ENCODE peak calls at places on chromosomes 13 and 19, in seven cellular contexts. One of them, this sample, is unnamed. For H3K36me3 and H3K9me3, the result is how much of the 10 kb centered on the place peaks cover.

GRCh38 chr13:82480415-82480814 is 1401.9 kb downstream of the SLITRK1 start:
- DNase-seq in ovary: no peak
- DNase-seq in transverse colon: no peak
- DNase-seq in esophagus muscularis mucosa: no peak
- DNase-seq in stomach: no peak
- DNase-seq in sigmoid colon: no peak
- DNase-seq in GM12878: no peak
- DNase-seq in this sample: no peak

GRCh38 chr13:36815069-36815468 is 4.0 kb upstream of the RFXAP start:
- DNase-seq in ovary: no peak
- DNase-seq in GM12878: no peak
- DNase-seq in stomach: no peak
- DNase-seq in esophagus muscularis mucosa: no peak
- DNase-seq in transverse colon: no peak
- DNase-seq in sigmoid colon: no peak
- DNase-seq in this sample: no peak

GRCh38 chr19:48290341-48290922 is 20.6 kb downstream of the ZNF114 start:
- DNase-seq in GM12878: no peak
- DNase-seq in stomach: no peak
- DNase-seq in ovary: no peak
- DNase-seq in esophagus muscularis mucosa: no peak
- DNase-seq in transverse colon: no peak
- DNase-seq in sigmoid colon: no peak
- DNase-seq in this sample: no peak

GRCh38 chr13:21777166-21777565 is 106.3 kb downstream of the FGF9 start:
- DNase-seq in stomach: no peak
- DNase-seq in sigmoid colon: no peak
- DNase-seq in transverse colon: no peak
- DNase-seq in ovary: no peak
- DNase-seq in GM12878: no peak
- DNase-seq in esophagus muscularis mucosa: no peak
- DNase-seq in this sample: no peak

GRCh38 chr13:92487238-92487637 is 739.4 kb upstream of the GPC6 start:
- DNase-seq in sigmoid colon: no peak
- DNase-seq in GM12878: no peak
- DNase-seq in transverse colon: no peak
- DNase-seq in stomach: no peak
- DNase-seq in ovary: no peak
- DNase-seq in esophagus muscularis mucosa: no peak
- DNase-seq in this sample: no peak

GRCh38 chr19:11378319-11379189 is 4.1 kb downstream of the SWSAP1 start:
- DNase-seq in esophagus muscularis mucosa: no peak
- DNase-seq in GM12878: no peak
- DNase-seq in sigmoid colon: no peak
- DNase-seq in transverse colon: peak
- DNase-seq in ovary: peak
- DNase-seq in stomach: peak
- DNase-seq in this sample: peak

GRCh38 chr19:45676851-45677263 is 8.8 kb downstream of the GIPR start:
- DNase-seq in transverse colon: peak
- DNase-seq in GM12878: no peak
- DNase-seq in ovary: no peak
- DNase-seq in stomach: peak
- DNase-seq in esophagus muscularis mucosa: no peak
- DNase-seq in sigmoid colon: no peak
- DNase-seq in this sample: no peak

GRCh38 chr19:55305491-55305890 is 19.6 kb downstream of the TMEM150B start:
- DNase-seq in esophagus muscularis mucosa: no peak
- DNase-seq in GM12878: no peak
- DNase-seq in transverse colon: no peak
- DNase-seq in sigmoid colon: no peak
- DNase-seq in stomach: peak
- DNase-seq in ovary: peak
- DNase-seq in this sample: peak

GRCh38 chr19:3179739-3180293 is 1.2 kb downstream of the S1PR4 start:
- DNase-seq in GM12878: no peak
- DNase-seq in transverse colon: no peak
- DNase-seq in esophagus muscularis mucosa: no peak
- DNase-seq in ovary: no peak
- DNase-seq in sigmoid colon: no peak
- DNase-seq in stomach: no peak
- DNase-seq in this sample: no peak

GRCh38 chr13:66347718-66348117 is 882.4 kb downstream of the PCDH9 start:
- DNase-seq in transverse colon: no peak
- DNase-seq in stomach: no peak
- DNase-seq in sigmoid colon: no peak
- DNase-seq in esophagus muscularis mucosa: no peak
- DNase-seq in ovary: no peak
- DNase-seq in GM12878: no peak
- DNase-seq in this sample: no peak

GRCh38 chr19:54415208-54415900 is at the start of gene TTYH1:
- DNase-seq in sigmoid colon: no peak
- DNase-seq in GM12878: no peak
- DNase-seq in ovary: no peak
- DNase-seq in transverse colon: no peak
- DNase-seq in stomach: no peak
- DNase-seq in esophagus muscularis mucosa: no peak
- DNase-seq in this sample: no peak

GRCh38 chr19:7507884-7508283 is 8.0 kb upstream of the ZNF358 start:
- DNase-seq in GM12878: no peak
- DNase-seq in transverse colon: peak
- DNase-seq in esophagus muscularis mucosa: no peak
- DNase-seq in sigmoid colon: peak
- DNase-seq in ovary: peak
- DNase-seq in stomach: peak
- DNase-seq in this sample: peak

GRCh38 chr19:21483589-21484170 is 21.7 kb upstream of the ZNF429 start:
- DNase-seq in ovary: peak
- DNase-seq in GM12878: no peak
- DNase-seq in transverse colon: peak
- DNase-seq in esophagus muscularis mucosa: no peak
- DNase-seq in sigmoid colon: peak
- DNase-seq in stomach: peak
- DNase-seq in this sample: peak

GRCh38 chr19:31583148-31583547 is 233.9 kb upstream of the TSHZ3 start:
- DNase-seq in ovary: no peak
- DNase-seq in GM12878: no peak
- DNase-seq in sigmoid colon: peak
- DNase-seq in transverse colon: no peak
- DNase-seq in esophagus muscularis mucosa: no peak
- DNase-seq in stomach: no peak
- DNase-seq in this sample: no peak

GRCh38 chr13:73794755-73795154 is 339.4 kb downstream of the KLF12 start:
- DNase-seq in GM12878: no peak
- DNase-seq in esophagus muscularis mucosa: no peak
- DNase-seq in transverse colon: no peak
- DNase-seq in ovary: no peak
- DNase-seq in stomach: no peak
- DNase-seq in sigmoid colon: no peak
- DNase-seq in this sample: no peak

GRCh38 chr19:42010245-42011126 is 16.5 kb upstream of the ATP1A3 start:
- DNase-seq in ovary: no peak
- DNase-seq in transverse colon: no peak
- DNase-seq in sigmoid colon: no peak
- DNase-seq in esophagus muscularis mucosa: no peak
- DNase-seq in GM12878: no peak
- DNase-seq in stomach: no peak
- DNase-seq in this sample: no peak

GRCh38 chr13:33490461-33491327 is 205.1 kb upstream of the STARD13 start:
- DNase-seq in esophagus muscularis mucosa: no peak
- DNase-seq in GM12878: no peak
- DNase-seq in transverse colon: no peak
- DNase-seq in ovary: peak
- DNase-seq in sigmoid colon: no peak
- DNase-seq in stomach: no peak
- DNase-seq in this sample: no peak

GRCh38 chr13:86567119-86567518 is 767.9 kb upstream of the SLITRK6 start:
- DNase-seq in GM12878: no peak
- DNase-seq in stomach: no peak
- DNase-seq in esophagus muscularis mucosa: no peak
- DNase-seq in sigmoid colon: no peak
- DNase-seq in transverse colon: no peak
- DNase-seq in ovary: no peak
- DNase-seq in this sample: no peak

GRCh38 chr13:20911037-20911436 is 8.5 kb upstream of the XPO4 start:
- DNase-seq in transverse colon: no peak
- DNase-seq in sigmoid colon: no peak
- DNase-seq in esophagus muscularis mucosa: no peak
- DNase-seq in GM12878: no peak
- DNase-seq in stomach: no peak
- DNase-seq in ovary: no peak
- DNase-seq in this sample: no peak

GRCh38 chr19:19997656-19998268 is 41.5 kb downstream of the ZNF682 start:
- DNase-seq in stomach: peak
- DNase-seq in ovary: no peak
- DNase-seq in esophagus muscularis mucosa: no peak
- DNase-seq in transverse colon: peak
- DNase-seq in GM12878: no peak
- DNase-seq in sigmoid colon: no peak
- DNase-seq in this sample: no peak

GRCh38 chr19:49613374-49613773 is 22.4 kb downstream of the PRR12 start:
- DNase-seq in esophagus muscularis mucosa: no peak
- DNase-seq in stomach: no peak
- DNase-seq in transverse colon: no peak
- DNase-seq in sigmoid colon: no peak
- DNase-seq in GM12878: no peak
- DNase-seq in ovary: no peak
- DNase-seq in this sample: no peak

GRCh38 chr19:15532779-15533521 is 24.6 kb downstream of the CYP4F22 start:
- DNase-seq in transverse colon: no peak
- DNase-seq in esophagus muscularis mucosa: no peak
- DNase-seq in ovary: no peak
- DNase-seq in stomach: no peak
- DNase-seq in GM12878: peak
- DNase-seq in sigmoid colon: no peak
- DNase-seq in this sample: no peak

GRCh38 chr19:35303357-35303915 is 11.5 kb downstream of the MAG start:
- DNase-seq in esophagus muscularis mucosa: no peak
- DNase-seq in sigmoid colon: no peak
- DNase-seq in GM12878: no peak
- DNase-seq in stomach: no peak
- DNase-seq in ovary: no peak
- DNase-seq in transverse colon: no peak
- DNase-seq in this sample: no peak

GRCh38 chr19:39405930-39406655 is 554 bp upstream of the ZFP36 start:
- DNase-seq in transverse colon: peak
- DNase-seq in ovary: no peak
- DNase-seq in stomach: no peak
- DNase-seq in esophagus muscularis mucosa: no peak
- DNase-seq in GM12878: no peak
- DNase-seq in sigmoid colon: no peak
- DNase-seq in this sample: peak

GRCh38 chr19:46992699-46993535 is 26.7 kb upstream of the NPAS1 start:
- DNase-seq in GM12878: no peak
- DNase-seq in transverse colon: no peak
- DNase-seq in sigmoid colon: no peak
- DNase-seq in stomach: no peak
- DNase-seq in ovary: peak
- DNase-seq in esophagus muscularis mucosa: no peak
- DNase-seq in this sample: no peak

DNA sequence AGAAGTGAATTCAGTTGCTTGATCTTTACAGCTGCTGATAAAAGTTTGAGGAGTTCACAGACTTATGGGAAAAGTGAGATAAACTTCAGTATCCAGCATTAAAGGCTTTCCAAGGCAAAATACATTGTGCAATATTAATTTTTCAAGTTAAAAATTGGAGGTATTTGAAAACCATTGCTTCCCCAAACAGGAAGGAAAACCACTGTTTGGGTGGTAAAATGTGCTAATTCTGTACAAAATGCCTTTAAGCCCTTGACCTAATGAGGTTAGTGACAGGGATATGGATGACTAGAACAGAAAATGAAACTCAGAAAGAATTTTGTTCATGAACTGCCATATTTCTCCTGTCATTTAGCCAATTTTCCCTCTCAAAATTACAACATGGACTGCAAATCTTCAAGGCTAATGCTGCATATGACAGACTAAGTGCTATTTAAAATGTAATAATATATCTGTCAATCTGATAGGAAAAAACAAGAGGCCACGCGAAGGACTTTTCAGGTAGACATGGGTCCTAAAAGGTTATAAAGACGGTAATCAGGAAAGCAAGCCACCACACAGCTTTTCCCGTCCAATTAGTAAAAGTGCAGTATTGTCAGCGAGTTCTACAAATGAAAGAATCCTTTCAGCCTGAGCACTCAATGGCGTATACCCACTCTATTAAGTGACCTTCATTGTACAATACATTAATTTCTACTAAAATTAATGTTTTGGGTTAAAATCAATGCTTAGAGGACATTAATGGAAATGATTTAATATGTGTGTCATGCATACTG is 212.8 kb downstream of the ENOX1 start:
- DNase-seq in esophagus muscularis mucosa: no peak
- DNase-seq in ovary: no peak
- DNase-seq in stomach: no peak
- DNase-seq in sigmoid colon: no peak
- DNase-seq in GM12878: no peak
- DNase-seq in transverse colon: no peak
- DNase-seq in this sample: no peak
- TF ChIP-seq EP300 in esophagus muscularis mucosa: no peak
- TF ChIP-seq EP300 in ovary: no peak
- TF ChIP-seq EP300 in stomach: no peak
- TF ChIP-seq EP300 in sigmoid colon: no peak
- TF ChIP-seq EP300 in GM12878: no peak
- TF ChIP-seq EP300 in transverse colon: no peak
- TF ChIP-seq EP300 in this sample: no peak

GRCh38 chr13:50901701-50902100 is 7.9 kb upstream of the RNASEH2B start:
- DNase-seq in esophagus muscularis mucosa: no peak
- DNase-seq in ovary: no peak
- DNase-seq in sigmoid colon: no peak
- DNase-seq in stomach: no peak
- DNase-seq in GM12878: no peak
- DNase-seq in transverse colon: no peak
- DNase-seq in this sample: no peak
- H3K36me3 ChIP-seq in esophagus muscularis mucosa: under half
- H3K36me3 ChIP-seq in ovary: under half
- H3K36me3 ChIP-seq in sigmoid colon: under half
- H3K36me3 ChIP-seq in stomach: under half
- H3K36me3 ChIP-seq in GM12878: under half
- H3K36me3 ChIP-seq in transverse colon: under half
- H3K36me3 ChIP-seq in this sample: under half

GRCh38 chr19:43906774-43907173 is 28.3 kb downstream of the ZNF45 start:
- DNase-seq in stomach: no peak
- DNase-seq in sigmoid colon: no peak
- DNase-seq in GM12878: no peak
- DNase-seq in esophagus muscularis mucosa: no peak
- DNase-seq in ovary: no peak
- DNase-seq in transverse colon: no peak
- DNase-seq in this sample: no peak
- H3K9me3 ChIP-seq in stomach: half or more
- H3K9me3 ChIP-seq in sigmoid colon: under half
- H3K9me3 ChIP-seq in GM12878: under half
- H3K9me3 ChIP-seq in esophagus muscularis mucosa: under half
- H3K9me3 ChIP-seq in ovary: under half
- H3K9me3 ChIP-seq in transverse colon: half or more
- H3K9me3 ChIP-seq in this sample: under half

DNA sequence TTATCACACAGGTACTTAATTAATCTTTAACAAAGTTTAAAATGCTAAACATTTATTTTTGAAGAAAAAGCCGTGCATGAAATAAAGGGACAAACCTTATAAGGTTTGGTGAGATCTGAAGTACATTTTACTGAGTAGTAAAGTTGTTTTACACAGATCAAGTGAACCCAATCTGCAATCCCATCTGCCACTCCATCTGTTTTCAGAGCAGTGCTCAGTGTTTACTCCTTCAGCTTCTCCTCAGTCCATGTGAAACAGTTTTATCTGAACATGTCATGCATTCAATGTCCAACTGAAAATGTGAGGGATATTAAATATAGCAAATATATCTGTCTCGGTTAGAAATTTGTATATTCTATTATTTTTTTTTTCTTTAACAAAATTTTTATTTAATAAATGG is 166.8 kb downstream of the MAB21L1 start:
- DNase-seq in stomach: no peak
- DNase-seq in transverse colon: no peak
- DNase-seq in esophagus muscularis mucosa: no peak
- DNase-seq in sigmoid colon: no peak
- DNase-seq in GM12878: no peak
- DNase-seq in ovary: no peak
- DNase-seq in this sample: no peak
- TF ChIP-seq EP300 in stomach: no peak
- TF ChIP-seq EP300 in transverse colon: no peak
- TF ChIP-seq EP300 in esophagus muscularis mucosa: no peak
- TF ChIP-seq EP300 in sigmoid colon: no peak
- TF ChIP-seq EP300 in GM12878: no peak
- TF ChIP-seq EP300 in ovary: no peak
- TF ChIP-seq EP300 in this sample: no peak

This sample was measured in tibial nerve.